ENCODE peak calls at places on chromosomes 3 and 15, in four cellular contexts. J is H1, Q is GM12878, V is HCT116. F is an unnamed sample.

GRCh38 chr3:129068291-129068886 is 7.8 kb downstream of the GP9 start:
- DNase-seq in J (no peak), V (no peak), Q (no peak), F (no peak)

GRCh38 chr3:58464875-58465274 is 27.0 kb upstream of the KCTD6 start:
- DNase-seq in V (peak), J (no peak), Q (no peak), F (no peak)

GRCh38 chr15:85742186-85742751 is 52.5 kb downstream of the KLHL25 start:
- DNase-seq in Q (no peak), V (no peak), J (no peak), F (no peak)

GRCh38 chr3:72393455-72393854 is 454.8 kb downstream of the SHQ1 start:
- DNase-seq in Q (no peak), V (no peak), J (no peak), F (no peak)

GRCh38 chr3:34955684-34956083 is 683.6 kb upstream of the ARPP21 start:
- DNase-seq in V (no peak), J (no peak), Q (no peak), F (no peak)

GRCh38 chr3:97972976-97973375 is 745 bp upstream of the RIOX2 start:
- DNase-seq in Q (no peak), J (no peak), V (no peak), F (no peak)

GRCh38 chr15:100241572-100242479 is 99.9 kb downstream of the ADAMTS17 start:
- DNase-seq in Q (no peak), V (peak), J (no peak), F (peak)

GRCh38 chr15:51874751-51875644 is 45.5 kb downstream of the TMOD3 start:
- DNase-seq in Q (no peak), J (no peak), V (peak), F (no peak)

GRCh38 chr3:122074621-122075265 is 19.6 kb downstream of the CD86 start:
- DNase-seq in J (no peak), Q (peak), V (no peak), F (no peak)

GRCh38 chr3:154191520-154191919 is 70.3 kb downstream of the ARHGEF26 start:
- DNase-seq in J (no peak), Q (no peak), V (no peak), F (no peak)

GRCh38 chr3:128922804-128923459 is 43.5 kb downstream of the ACAD9 start:
- DNase-seq in Q (no peak), J (no peak), V (no peak), F (no peak)

GRCh38 chr3:151327571-151328198 is 1.7 kb downstream of the P2RY13 start:
- DNase-seq in Q (no peak), J (no peak), V (no peak), F (no peak)

GRCh38 chr3:53845103-53845880 is 927 bp downstream of the CHDH start:
- DNase-seq in Q (no peak), V (peak), J (peak), F (peak)

GRCh38 chr3:119073258-119074001 is 38.8 kb upstream of the IGSF11 start:
- DNase-seq in J (no peak), Q (no peak), V (no peak), F (no peak)

GRCh38 chr15:82572986-82573385 is 32.7 kb upstream of the RPS17 start:
- DNase-seq in J (no peak), V (no peak), Q (no peak), F (no peak)

GRCh38 chr3:52253314-52254260 is 8.0 kb downstream of the PPM1M start:
- DNase-seq in V (no peak), J (no peak), Q (peak), F (no peak)

GRCh38 chr15:72057548-72058091 is 60.3 kb downstream of the MYO9A start:
- DNase-seq in J (no peak), Q (no peak), V (no peak), F (peak)

GRCh38 chr15:43218908-43219706 is 1.7 kb downstream of the EPB42 start:
- DNase-seq in J (no peak), V (no peak), Q (no peak), F (no peak)

GRCh38 chr3:55571216-55571813 is 84.2 kb upstream of the WNT5A start:
- DNase-seq in J (no peak), V (no peak), Q (peak), F (no peak)

GRCh38 chr3:153221748-153222162 is 59.7 kb downstream of the RAP2B start:
- DNase-seq in Q (peak), J (no peak), V (no peak), F (no peak)

GRCh38 chr3:160016972-160017371 is 28.3 kb downstream of the IL12A start:
- DNase-seq in Q (no peak), V (no peak), J (no peak), F (no peak)

GRCh38 chr15:64430000-64430735 is 30.2 kb upstream of the ZNF609 start:
- DNase-seq in J (peak), V (no peak), Q (peak), F (peak)

GRCh38 chr15:70605606-70606410 is 157.6 kb downstream of the UACA start:
- DNase-seq in V (no peak), J (no peak), Q (no peak), F (no peak)

GRCh38 chr3:53813229-53813628 is 33.0 kb downstream of the CHDH start:
- DNase-seq in J (no peak), Q (no peak), V (no peak), F (no peak)

GRCh38 chr15:42385206-42385979 is 26.1 kb downstream of the CAPN3 start:
- DNase-seq in J (peak), Q (no peak), V (peak), F (peak)

GRCh38 chr15:25797511-25798206 is 65.5 kb downstream of the ATP10A start:
- DNase-seq in Q (no peak), J (no peak), V (no peak), F (no peak)

GRCh38 chr3:119469378-119470189 is 821 bp downstream of the POGLUT1 start:
- DNase-seq in V (no peak), J (no peak), Q (peak), F (no peak)

GRCh38 chr3:13009946-13010315 is 63.3 kb downstream of the IQSEC1 start:
- DNase-seq in V (no peak), Q (no peak), J (no peak), F (no peak)

GRCh38 chr3:13013151-13013561 is 60.1 kb downstream of the IQSEC1 start:
- DNase-seq in Q (no peak), J (no peak), V (no peak), F (no peak)

GRCh38 chr3:13012228-13012691 is 61.0 kb downstream of the IQSEC1 start:
- DNase-seq in V (no peak), Q (peak), J (no peak), F (no peak)

GRCh38 chr3:13010770-13011169 is 62.5 kb downstream of the IQSEC1 start:
- DNase-seq in J (no peak), Q (no peak), V (no peak), F (no peak)

GRCh38 chr3:13011369-13012227 is 61.6 kb downstream of the IQSEC1 start:
- DNase-seq in V (no peak), Q (peak), J (no peak), F (no peak)
- TF ChIP-seq ZNF274 in V (no peak), Q (no peak), J (no peak), F (no peak)

GRCh38 chr3:172201990-172202318 is 162.6 kb downstream of the FNDC3B start:
- DNase-seq in V (no peak), Q (no peak), J (no peak), F (no peak)

GRCh38 chr3:172204716-172205115 is 165.3 kb downstream of the FNDC3B start:
- DNase-seq in V (no peak), J (no peak), Q (no peak), F (no peak)

GRCh38 chr3:172201136-172201989 is 162.0 kb downstream of the FNDC3B start:
- DNase-seq in Q (no peak), V (no peak), J (no peak), F (no peak)

GRCh38 chr3:172202797-172203196 is 163.4 kb downstream of the FNDC3B start:
- DNase-seq in Q (no peak), V (no peak), J (no peak), F (no peak)

GRCh38 chr3:172203522-172204258 is 164.3 kb downstream of the FNDC3B start:
- DNase-seq in V (no peak), J (no peak), Q (no peak), F (no peak)
- H3K9ac ChIP-seq in V (no peak), J (no peak), Q (no peak), F (no peak)

DNA sequence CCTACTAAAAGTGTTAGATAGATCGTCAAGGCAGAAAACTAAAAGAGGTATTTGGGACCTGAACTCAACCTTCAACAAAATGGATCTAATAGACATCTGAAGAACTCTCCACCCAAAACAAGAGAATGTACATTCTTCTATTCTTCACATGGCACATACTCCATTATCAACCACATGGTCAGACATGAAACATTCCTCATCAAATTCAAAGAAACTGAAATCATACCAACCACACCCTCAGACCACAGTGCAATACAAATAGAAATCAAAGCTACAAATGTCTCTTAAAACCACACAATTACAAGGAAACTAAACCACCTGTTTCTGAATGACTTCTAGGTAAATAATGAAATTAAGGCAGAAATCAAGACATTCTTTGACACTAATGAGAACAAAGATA is 984.1 kb upstream of the GBE1 start:
- DNase-seq in J (no peak), V (no peak), Q (no peak), F (no peak)
- TF ChIP-seq ZNF274 in J (no peak), V (no peak), Q (no peak), F (no peak)

GRCh38 chr15:40953713-40954074 is 423 bp downstream of the CHAC1 start:
- DNase-seq in Q (no peak), V (no peak), J (no peak), F (no peak)
- H3K9ac ChIP-seq in Q (peak), V (peak), J (peak), F (peak)

GRCh38 chr3:135215516-135215915 is 420.5 kb downstream of the EPHB1 start:
- DNase-seq in V (no peak), Q (no peak), J (no peak), F (no peak)
- TF ChIP-seq ZNF274 in V (no peak), Q (no peak), J (no peak), F (no peak)

GRCh38 chr15:98286831-98287230 is 326.3 kb downstream of the ARRDC4 start:
- DNase-seq in J (no peak), Q (no peak), V (no peak), F (no peak)

GRCh38 chr15:98288091-98288590 is 327.6 kb downstream of the ARRDC4 start:
- DNase-seq in J (no peak), Q (no peak), V (no peak), F (no peak)

GRCh38 chr15:98289747-98290146 is 329.2 kb downstream of the ARRDC4 start:
- DNase-seq in J (no peak), Q (no peak), V (no peak), F (no peak)

GRCh38 chr15:98282656-98283332 is 322.3 kb downstream of the ARRDC4 start:
- DNase-seq in Q (no peak), J (no peak), V (no peak), F (no peak)

GRCh38 chr15:98286200-98286599 is 325.7 kb downstream of the ARRDC4 start:
- DNase-seq in Q (no peak), V (no peak), J (no peak), F (no peak)
- H3K9ac ChIP-seq in Q (no peak), V (no peak), J (no peak), F (no peak)

GRCh38 chr3:183701744-183702143 is 4.1 kb downstream of the YEATS2 start:
- DNase-seq in J (no peak), V (no peak), Q (no peak), F (no peak)
- TF ChIP-seq ZNF274 in J (no peak), V (no peak), Q (no peak), F (no peak)

GRCh38 chr15:89450076-89451006 is 46.0 kb downstream of the RHCG start:
- DNase-seq in V (no peak), J (no peak), Q (no peak), F (no peak)
- H3K9ac ChIP-seq in V (no peak), J (no peak), Q (no peak), F (no peak)

GRCh38 chr3:67637255-67637900 is 17.0 kb downstream of the SUCLG2 start:
- DNase-seq in V (no peak), Q (no peak), J (no peak), F (no peak)

GRCh38 chr3:67635806-67636205 is 18.6 kb downstream of the SUCLG2 start:
- DNase-seq in Q (no peak), V (no peak), J (no peak), F (no peak)

GRCh38 chr3:67640023-67640660 is 14.3 kb downstream of the SUCLG2 start:
- DNase-seq in V (no peak), Q (no peak), J (no peak), F (no peak)

GRCh38 chr3:67630666-67631362 is 23.6 kb downstream of the SUCLG2 start:
- DNase-seq in Q (no peak), J (no peak), V (no peak), F (no peak)

GRCh38 chr3:67635257-67635656 is 19.2 kb downstream of the SUCLG2 start:
- DNase-seq in V (no peak), Q (no peak), J (no peak), F (no peak)
- TF ChIP-seq ZNF274 in V (no peak), Q (no peak), J (no peak), F (no peak)

F was measured in NT2/D1.